ENCODE peak calls at places on chromosomes 13 and 19, in eight cellular contexts. One of them, this sample, is unnamed.

GRCh38 chr13:30038884-30039283 is 188.5 kb upstream of the UBL3 start:
- DNase-seq in fibroblast of lung: no peak
- DNase-seq in heart right ventricle: no peak
- DNase-seq in kidney: no peak
- DNase-seq in cardiac muscle cell: no peak
- DNase-seq in A549: no peak
- DNase-seq in CD4-positive, alpha-beta T cell: no peak
- DNase-seq in keratinocyte: no peak
- DNase-seq in this sample: no peak

GRCh38 chr19:343941-344624 is 513 bp downstream of the MIER2 start:
- DNase-seq in A549: no peak
- DNase-seq in cardiac muscle cell: peak; percentile 53
- DNase-seq in keratinocyte: no peak
- DNase-seq in CD4-positive, alpha-beta T cell: no peak
- DNase-seq in kidney: no peak
- DNase-seq in heart right ventricle: no peak
- DNase-seq in fibroblast of lung: peak; percentile 26
- DNase-seq in this sample: no peak

GRCh38 chr13:98613591-98613990 is 36.7 kb upstream of the STK24 start:
- DNase-seq in A549: no peak
- DNase-seq in fibroblast of lung: no peak
- DNase-seq in kidney: no peak
- DNase-seq in heart right ventricle: no peak
- DNase-seq in CD4-positive, alpha-beta T cell: no peak
- DNase-seq in keratinocyte: no peak
- DNase-seq in cardiac muscle cell: no peak
- DNase-seq in this sample: no peak

GRCh38 chr19:39130337-39131254 is 5.0 kb downstream of the PAK4 start:
- DNase-seq in fibroblast of lung: no peak
- DNase-seq in keratinocyte: no peak
- DNase-seq in kidney: no peak
- DNase-seq in cardiac muscle cell: no peak
- DNase-seq in CD4-positive, alpha-beta T cell: no peak
- DNase-seq in heart right ventricle: peak; percentile 32
- DNase-seq in A549: no peak
- DNase-seq in this sample: no peak

GRCh38 chr19:44662686-44663085 is 8.6 kb upstream of the CEACAM19 start:
- DNase-seq in cardiac muscle cell: no peak
- DNase-seq in fibroblast of lung: peak; percentile 92
- DNase-seq in keratinocyte: no peak
- DNase-seq in kidney: peak; percentile 82
- DNase-seq in A549: no peak
- DNase-seq in heart right ventricle: no peak
- DNase-seq in CD4-positive, alpha-beta T cell: no peak
- DNase-seq in this sample: no peak

GRCh38 chr19:30848626-30849322 is 476.6 kb downstream of the ZNF536 start:
- DNase-seq in keratinocyte: no peak
- DNase-seq in kidney: no peak
- DNase-seq in CD4-positive, alpha-beta T cell: no peak
- DNase-seq in fibroblast of lung: no peak
- DNase-seq in A549: no peak
- DNase-seq in cardiac muscle cell: no peak
- DNase-seq in heart right ventricle: no peak
- DNase-seq in this sample: no peak

GRCh38 chr19:31071157-31071855 is 277.9 kb downstream of the TSHZ3 start:
- DNase-seq in keratinocyte: no peak
- DNase-seq in A549: no peak
- DNase-seq in cardiac muscle cell: no peak
- DNase-seq in heart right ventricle: no peak
- DNase-seq in kidney: no peak
- DNase-seq in fibroblast of lung: no peak
- DNase-seq in CD4-positive, alpha-beta T cell: no peak
- DNase-seq in this sample: no peak

GRCh38 chr19:801030-801860 is 4.0 kb downstream of the PTBP1 start:
- DNase-seq in keratinocyte: no peak
- DNase-seq in cardiac muscle cell: peak; percentile 8
- DNase-seq in kidney: peak; percentile 89
- DNase-seq in CD4-positive, alpha-beta T cell: no peak
- DNase-seq in heart right ventricle: peak; percentile 84
- DNase-seq in fibroblast of lung: peak; percentile 43
- DNase-seq in A549: no peak
- DNase-seq in this sample: no peak

GRCh38 chr19:3368441-3368795 is 2.0 kb downstream of the NFIC start:
- DNase-seq in kidney: no peak
- DNase-seq in heart right ventricle: no peak
- DNase-seq in CD4-positive, alpha-beta T cell: no peak
- DNase-seq in keratinocyte: no peak
- DNase-seq in A549: no peak
- DNase-seq in fibroblast of lung: no peak
- DNase-seq in cardiac muscle cell: no peak
- DNase-seq in this sample: no peak

GRCh38 chr13:95480131-95480545 is 72.4 kb upstream of the CLDN10 start:
- DNase-seq in keratinocyte: no peak
- DNase-seq in heart right ventricle: peak; percentile 5
- DNase-seq in fibroblast of lung: no peak
- DNase-seq in cardiac muscle cell: no peak
- DNase-seq in A549: no peak
- DNase-seq in kidney: no peak
- DNase-seq in CD4-positive, alpha-beta T cell: no peak
- DNase-seq in this sample: no peak

GRCh38 chr19:3969435-3970312 is 1.2 kb downstream of the DAPK3 start:
- DNase-seq in CD4-positive, alpha-beta T cell: no peak
- DNase-seq in keratinocyte: peak; percentile 50
- DNase-seq in fibroblast of lung: peak; percentile 68
- DNase-seq in heart right ventricle: peak; percentile 60
- DNase-seq in A549: peak; percentile 72
- DNase-seq in kidney: no peak
- DNase-seq in cardiac muscle cell: peak; percentile 63
- DNase-seq in this sample: no peak

GRCh38 chr19:4866595-4867424 is 657 bp downstream of the PLIN3 start:
- DNase-seq in A549: no peak
- DNase-seq in heart right ventricle: peak; percentile 42
- DNase-seq in fibroblast of lung: peak; percentile 44
- DNase-seq in CD4-positive, alpha-beta T cell: peak; percentile 37
- DNase-seq in kidney: peak; percentile 89
- DNase-seq in keratinocyte: no peak
- DNase-seq in cardiac muscle cell: peak; percentile 57
- DNase-seq in this sample: peak; percentile 78

GRCh38 chr13:113649212-113649611 is 8.8 kb downstream of the ATP4B start:
- DNase-seq in keratinocyte: no peak
- DNase-seq in cardiac muscle cell: no peak
- DNase-seq in fibroblast of lung: no peak
- DNase-seq in heart right ventricle: no peak
- DNase-seq in kidney: peak; percentile 48
- DNase-seq in A549: no peak
- DNase-seq in CD4-positive, alpha-beta T cell: no peak
- DNase-seq in this sample: no peak

GRCh38 chr13:61417171-61417570 is 1.5 kb upstream of the PCDH20 start:
- DNase-seq in keratinocyte: no peak
- DNase-seq in A549: no peak
- DNase-seq in cardiac muscle cell: no peak
- DNase-seq in heart right ventricle: no peak
- DNase-seq in fibroblast of lung: peak; percentile 35
- DNase-seq in kidney: no peak
- DNase-seq in CD4-positive, alpha-beta T cell: no peak
- DNase-seq in this sample: no peak

GRCh38 chr13:101265934-101266333 is 150.4 kb downstream of the NALCN start:
- DNase-seq in heart right ventricle: no peak
- DNase-seq in keratinocyte: no peak
- DNase-seq in fibroblast of lung: no peak
- DNase-seq in A549: no peak
- DNase-seq in kidney: no peak
- DNase-seq in CD4-positive, alpha-beta T cell: no peak
- DNase-seq in cardiac muscle cell: no peak
- DNase-seq in this sample: no peak

GRCh38 chr19:18833141-18833476 is 1.4 kb downstream of the UPF1 start:
- DNase-seq in keratinocyte: no peak
- DNase-seq in kidney: no peak
- DNase-seq in A549: no peak
- DNase-seq in heart right ventricle: no peak
- DNase-seq in cardiac muscle cell: no peak
- DNase-seq in CD4-positive, alpha-beta T cell: no peak
- DNase-seq in fibroblast of lung: peak; percentile 8
- DNase-seq in this sample: no peak

GRCh38 chr19:29694669-29695627 is 20.1 kb downstream of the C19orf12 start:
- DNase-seq in cardiac muscle cell: peak; percentile 83
- DNase-seq in heart right ventricle: peak; percentile 73
- DNase-seq in keratinocyte: no peak
- DNase-seq in fibroblast of lung: peak; percentile 71
- DNase-seq in A549: peak; percentile 85
- DNase-seq in kidney: no peak
- DNase-seq in CD4-positive, alpha-beta T cell: peak; percentile 79
- DNase-seq in this sample: peak; percentile 80

GRCh38 chr19:16095071-16095571 is 16.6 kb upstream of the RAB8A start:
- DNase-seq in fibroblast of lung: no peak
- DNase-seq in cardiac muscle cell: no peak
- DNase-seq in A549: no peak
- DNase-seq in CD4-positive, alpha-beta T cell: no peak
- DNase-seq in kidney: peak; percentile 88
- DNase-seq in keratinocyte: no peak
- DNase-seq in heart right ventricle: no peak
- DNase-seq in this sample: no peak

GRCh38 chr13:77650409-77650808 is 47.1 kb upstream of the SLAIN1 start:
- DNase-seq in heart right ventricle: no peak
- DNase-seq in kidney: no peak
- DNase-seq in A549: no peak
- DNase-seq in fibroblast of lung: no peak
- DNase-seq in keratinocyte: no peak
- DNase-seq in cardiac muscle cell: no peak
- DNase-seq in CD4-positive, alpha-beta T cell: no peak
- DNase-seq in this sample: no peak

DNA sequence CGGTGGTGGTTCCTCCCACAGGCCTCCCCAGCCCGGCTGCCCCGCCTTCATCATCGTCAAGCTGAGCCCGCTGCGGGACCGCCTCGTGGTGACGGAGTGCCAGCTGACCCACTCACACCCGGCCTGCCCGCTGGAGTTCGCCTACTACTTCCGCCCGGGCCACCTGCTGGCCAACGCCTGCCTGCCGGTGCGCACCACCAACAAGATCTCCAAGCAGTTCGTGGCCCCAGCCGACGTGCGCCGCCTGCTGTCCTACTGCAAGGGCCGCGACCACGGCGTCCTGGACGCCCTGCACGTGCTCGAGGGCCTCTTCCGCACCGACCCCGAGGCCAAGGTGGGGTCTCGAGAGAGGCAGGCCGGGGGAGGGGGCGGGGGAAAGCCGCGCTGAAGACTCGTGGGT is 12.0 kb downstream of the ZSWIM9 start:
- DNase-seq in kidney: peak; percentile 71
- DNase-seq in A549: no peak
- DNase-seq in keratinocyte: no peak
- DNase-seq in CD4-positive, alpha-beta T cell: no peak
- DNase-seq in cardiac muscle cell: no peak
- DNase-seq in fibroblast of lung: no peak
- DNase-seq in heart right ventricle: no peak
- DNase-seq in this sample: no peak
- TF ChIP-seq CTCF in kidney: no peak
- TF ChIP-seq CTCF in A549: no peak
- TF ChIP-seq CTCF in keratinocyte: no peak
- TF ChIP-seq CTCF in CD4-positive, alpha-beta T cell: no peak
- TF ChIP-seq CTCF in cardiac muscle cell: no peak
- TF ChIP-seq CTCF in fibroblast of lung: no peak
- TF ChIP-seq CTCF in heart right ventricle: no peak
- TF ChIP-seq CTCF in this sample: no peak

DNA sequence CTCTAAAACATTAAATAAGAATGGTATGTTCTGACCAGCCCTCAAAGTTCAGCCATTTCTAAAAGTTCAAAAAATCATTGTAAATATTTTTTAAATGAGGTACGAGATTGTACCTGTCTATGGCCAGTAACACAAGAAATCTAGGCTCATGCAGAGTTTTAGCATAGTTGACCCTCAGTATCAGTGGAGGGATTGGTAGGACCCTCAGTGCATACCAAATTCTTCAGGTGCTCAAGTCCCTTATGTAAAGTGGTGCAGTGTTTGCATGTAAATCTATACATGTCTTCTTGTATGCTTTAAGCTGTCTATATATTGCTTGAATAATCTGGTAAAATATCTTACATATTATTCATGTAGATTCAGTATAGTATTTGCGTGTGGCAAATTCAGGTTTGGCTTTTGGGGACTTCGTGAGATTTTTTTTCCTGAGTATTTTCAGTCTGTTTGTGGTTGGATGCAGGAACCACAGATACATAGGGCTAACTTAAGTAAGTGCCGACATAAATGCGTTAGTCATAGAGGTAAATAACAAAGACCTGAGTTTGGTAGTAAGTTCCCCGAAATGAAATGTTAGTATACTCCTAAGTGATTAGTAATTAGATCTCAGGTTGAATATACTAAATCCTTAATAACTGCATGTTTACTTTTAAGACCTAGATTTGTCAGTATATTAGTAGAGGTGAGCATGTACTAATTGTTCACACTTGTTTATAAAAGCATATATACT is 7.8 kb downstream of the MIR17HG start:
- DNase-seq in fibroblast of lung: no peak
- DNase-seq in A549: no peak
- DNase-seq in keratinocyte: no peak
- DNase-seq in cardiac muscle cell: no peak
- DNase-seq in heart right ventricle: no peak
- DNase-seq in kidney: no peak
- DNase-seq in CD4-positive, alpha-beta T cell: no peak
- DNase-seq in this sample: no peak
- H3K9me3 ChIP-seq in fibroblast of lung: no peaks in the 10 kb centered on the region
- H3K9me3 ChIP-seq in A549: no peaks in the 10 kb centered on the region
- H3K9me3 ChIP-seq in keratinocyte: no peaks in the 10 kb centered on the region
- H3K9me3 ChIP-seq in cardiac muscle cell: no peaks in the 10 kb centered on the region
- H3K9me3 ChIP-seq in heart right ventricle: no peaks in the 10 kb centered on the region
- H3K9me3 ChIP-seq in kidney: no peaks in the 10 kb centered on the region
- H3K9me3 ChIP-seq in CD4-positive, alpha-beta T cell: no peaks in the 10 kb centered on the region
- H3K9me3 ChIP-seq in this sample: no peaks in the 10 kb centered on the region

GRCh38 chr19:7068599-7068998 is 904 bp upstream of the ZNF557 start:
- DNase-seq in fibroblast of lung: no peak
- DNase-seq in keratinocyte: no peak
- DNase-seq in kidney: no peak
- DNase-seq in A549: no peak
- DNase-seq in heart right ventricle: no peak
- DNase-seq in CD4-positive, alpha-beta T cell: no peak
- DNase-seq in cardiac muscle cell: no peak
- DNase-seq in this sample: no peak
- H3K27ac ChIP-seq in fibroblast of lung: no peak overlapping the region
- H3K27ac ChIP-seq in keratinocyte: no peak overlapping the region
- H3K27ac ChIP-seq in kidney: no peak overlapping the region
- H3K27ac ChIP-seq in A549: peak overlapping the region; percentile 1
- H3K27ac ChIP-seq in heart right ventricle: no peak overlapping the region
- H3K27ac ChIP-seq in CD4-positive, alpha-beta T cell: no peak overlapping the region
- H3K27ac ChIP-seq in cardiac muscle cell: no peak overlapping the region
- H3K27ac ChIP-seq in this sample: no peak overlapping the region

GRCh38 chr13:47964863-47965262 is 36.2 kb downstream of the SUCLA2 start:
- DNase-seq in fibroblast of lung: no peak
- DNase-seq in A549: no peak
- DNase-seq in kidney: no peak
- DNase-seq in keratinocyte: no peak
- DNase-seq in cardiac muscle cell: no peak
- DNase-seq in CD4-positive, alpha-beta T cell: no peak
- DNase-seq in heart right ventricle: no peak
- DNase-seq in this sample: no peak
- TF ChIP-seq CTCF in fibroblast of lung: no peak
- TF ChIP-seq CTCF in A549: no peak
- TF ChIP-seq CTCF in kidney: no peak
- TF ChIP-seq CTCF in keratinocyte: no peak
- TF ChIP-seq CTCF in cardiac muscle cell: no peak
- TF ChIP-seq CTCF in CD4-positive, alpha-beta T cell: no peak
- TF ChIP-seq CTCF in heart right ventricle: no peak
- TF ChIP-seq CTCF in this sample: no peak

This sample was measured in Peyer's patch.